ENCODE peak calls at places on chromosomes 16 and 17, in seven cellular contexts. R is C1 segment of cervical spinal cord, Y is GM10248, A is hypothalamus, Z is iris pigment epithelial cell, H is NCI-H446 treated with DMSO at 0.1 percent for 48 hours, E is GM23338. L is an unnamed sample.

GRCh38 chr16:745739-746138 is 4.9 kb upstream of the CIAO3 start:
- DNase-seq in E (peak; percentile 91), R (no peak), Y (peak; percentile 71), Z (no peak), H (no peak), A (no peak), L (no peak)

GRCh38 chr17:74212262-74212912 is 984 bp upstream of the TTYH2 start:
- DNase-seq in E (peak; percentile 62), A (no peak), Y (no peak), Z (peak; percentile 45), R (no peak), H (no peak), L (no peak)

GRCh38 chr17:69336580-69336979 is 9.6 kb upstream of the ABCA5 start:
- DNase-seq in H (no peak), A (no peak), R (no peak), Y (no peak), E (peak; percentile 12), Z (no peak), L (no peak)

GRCh38 chr16:29877266-29877961 is 14.4 kb upstream of the CDIPT start:
- DNase-seq in E (peak; percentile 100), H (no peak), Z (peak; percentile 56), R (no peak), A (no peak), Y (peak; percentile 73), L (no peak)

GRCh38 chr16:64882385-64882784 is 239.5 kb downstream of the CDH11 start:
- DNase-seq in H (no peak), E (no peak), Y (no peak), R (no peak), Z (no peak), A (no peak), L (no peak)

GRCh38 chr16:51549836-51550235 is 398.8 kb upstream of the SALL1 start:
- DNase-seq in E (no peak), Y (no peak), R (no peak), H (no peak), A (no peak), Z (peak; percentile 52), L (no peak)

GRCh38 chr17:5234645-5235576 is at the start of gene SCIMP:
- DNase-seq in E (no peak), Y (peak; percentile 70), A (peak; percentile 34), R (no peak), H (no peak), Z (no peak), L (no peak)

GRCh38 chr17:63356275-63356905 is 89.7 kb downstream of the CYB561 start:
- DNase-seq in Z (peak; percentile 86), Y (no peak), H (peak; percentile 54), E (no peak), R (no peak), A (no peak), L (no peak)

GRCh38 chr17:42519546-42520444 is 16.2 kb upstream of the NAGLU start:
- DNase-seq in R (peak; percentile 56), Z (peak; percentile 99), E (peak; percentile 85), Y (no peak), H (peak; percentile 48), A (peak; percentile 75), L (peak; percentile 49)

GRCh38 chr17:81048827-81049371 is 13.9 kb downstream of the BAIAP2 start:
- DNase-seq in Z (no peak), A (no peak), E (no peak), H (no peak), R (no peak), Y (no peak), L (no peak)

GRCh38 chr16:68064791-68065365 is 20.3 kb upstream of the NFATC3 start:
- DNase-seq in R (no peak), A (peak; percentile 61), H (no peak), E (peak; percentile 82), Y (peak; percentile 67), Z (peak; percentile 85), L (no peak)

GRCh38 chr16:519425-519824 is 8.1 kb upstream of the CAPN15 start:
- DNase-seq in Y (no peak), H (no peak), Z (no peak), R (no peak), A (no peak), E (no peak), L (no peak)

GRCh38 chr17:76670708-76671122 is 27.2 kb upstream of the ST6GALNAC1 start:
- DNase-seq in E (no peak), Z (no peak), R (no peak), Y (no peak), H (no peak), A (no peak), L (no peak)

GRCh38 chr16:85665929-85666328 is 22.8 kb downstream of the GINS2 start:
- DNase-seq in Y (no peak), R (no peak), A (no peak), H (no peak), E (no peak), Z (no peak), L (no peak)

GRCh38 chr17:7307686-7308624 is 527 bp downstream of the EIF5A start:
- DNase-seq in Z (peak; percentile 38), A (peak; percentile 61), H (no peak), Y (no peak), R (no peak), E (peak; percentile 64), L (peak; percentile 55)

GRCh38 chr16:85557976-85558589 is 55.0 kb upstream of the GSE1 start:
- DNase-seq in Z (peak; percentile 19), H (no peak), A (no peak), E (peak; percentile 78), Y (no peak), R (no peak), L (no peak)

GRCh38 chr16:89277049-89277448 is 59.5 kb downstream of the ZNF778 start:
- DNase-seq in R (no peak), A (no peak), Z (no peak), H (no peak), Y (no peak), E (no peak), L (no peak)

GRCh38 chr16:87322360-87322759 is 5.2 kb upstream of the C16orf95 start:
- DNase-seq in E (no peak), Z (no peak), H (no peak), Y (no peak), A (no peak), R (no peak), L (no peak)

GRCh38 chr17:21249911-21250703 is 3.1 kb downstream of the NATD1 start:
- DNase-seq in E (peak; percentile 41), A (no peak), Z (no peak), Y (no peak), R (no peak), H (no peak), L (no peak)

GRCh38 chr16:1178295-1178910 is 25.5 kb downstream of the CACNA1H start:
- DNase-seq in R (no peak), Z (no peak), E (no peak), H (no peak), Y (no peak), A (no peak), L (no peak)

GRCh38 chr16:6483634-6484033 is 849.0 kb upstream of the RBFOX1 start:
- DNase-seq in H (no peak), Z (no peak), R (no peak), Y (no peak), A (no peak), E (peak; percentile 68), L (no peak)

GRCh38 chr17:80485846-80486245 is 9.4 kb upstream of the NPTX1 start:
- DNase-seq in A (no peak), E (no peak), H (peak; percentile 13), Z (no peak), R (no peak), Y (no peak), L (no peak)

GRCh38 chr17:83144421-83145357 is 65.3 kb downstream of the METRNL start:
- DNase-seq in E (no peak), Z (no peak), Y (peak; percentile 11), R (no peak), A (no peak), H (no peak), L (no peak)

GRCh38 chr16:80296034-80296433 is 244.8 kb upstream of the DYNLRB2 start:
- DNase-seq in Y (no peak), R (no peak), Z (no peak), A (no peak), H (no peak), E (no peak), L (no peak)

GRCh38 chr17:35257080-35257701 is 14.3 kb downstream of the SLFN5 start:
- DNase-seq in Y (no peak), Z (peak; percentile 60), E (peak; percentile 6), R (no peak), A (no peak), H (no peak), L (no peak)

L was measured in anterior cingulate cortex.